ENCODE peak calls at places on chromosomes 13 and 19, in five cellular contexts. Y is endodermal cell; W is NCI-H187; K is stimulated activated CD4-positive, alpha-beta T cell treated with anti-CD3 and anti-CD28 coated beads, Interleukin-12 subunit alpha, Interleukin-12 subunit beta, amount 100 ng/mL, for 4 hours; M is CD8-positive, alpha-beta T cell. J is an unnamed sample.

GRCh38 chr19:13055213-13056051 is 47.2 kb downstream of the LYL1 start:
- DNase-seq in Y (peak; percentile 80), W (no peak), K (no peak), M (no peak), J (peak; percentile 88)

GRCh38 chr19:47018923-47019322 is 714 bp upstream of the NPAS1 start:
- DNase-seq in Y (no peak), W (no peak), K (no peak), M (no peak), J (no peak)

GRCh38 chr13:89457977-89458376 is 1786.8 kb downstream of the SLITRK5 start:
- DNase-seq in Y (no peak), W (no peak), K (no peak), M (no peak), J (no peak)

GRCh38 chr13:30032263-30032662 is 181.8 kb upstream of the UBL3 start:
- DNase-seq in Y (peak; percentile 9), W (no peak), K (no peak), M (no peak), J (no peak)

GRCh38 chr13:113792236-113792770 is 33.3 kb downstream of the TMEM255B start:
- DNase-seq in Y (peak; percentile 22), W (no peak), K (no peak), M (no peak), J (no peak)

GRCh38 chr13:29540334-29540733 is 55.2 kb downstream of the SLC7A1 start:
- DNase-seq in Y (no peak), W (no peak), K (no peak), M (no peak), J (no peak)

GRCh38 chr13:112722433-112723250 is 32.8 kb downstream of the ATP11A start:
- DNase-seq in Y (peak; percentile 77), W (no peak), K (no peak), M (no peak), J (peak; percentile 75)

GRCh38 chr19:41233748-41234240 is 14.8 kb downstream of the AXL start:
- DNase-seq in Y (no peak), W (no peak), K (no peak), M (no peak), J (no peak)

GRCh38 chr13:86856996-86857395 is 814.2 kb upstream of the SLITRK5 start:
- DNase-seq in Y (no peak), W (no peak), K (no peak), M (no peak), J (peak; percentile 69)

GRCh38 chr19:49672131-49672919 is 4.7 kb upstream of the PRMT1 start:
- DNase-seq in Y (peak; percentile 96), W (no peak), K (peak; percentile 71), M (peak; percentile 55), J (peak; percentile 94)

GRCh38 chr19:53172892-53173291 is 14.0 kb upstream of the ZNF347 start:
- DNase-seq in Y (no peak), W (no peak), K (no peak), M (no peak), J (no peak)

GRCh38 chr19:6587093-6587820 is 3.7 kb downstream of the CD70 start:
- DNase-seq in Y (peak; percentile 73), W (no peak), K (no peak), M (no peak), J (peak; percentile 66)

GRCh38 chr19:639251-640155 is at the start of gene FGF22:
- DNase-seq in Y (peak; percentile 98), W (peak; percentile 87), K (peak; percentile 96), M (peak; percentile 91), J (peak; percentile 63)

GRCh38 chr19:56750658-56751057 is 79.1 kb upstream of the ZNF835 start:
- DNase-seq in Y (no peak), W (no peak), K (no peak), M (no peak), J (no peak)

GRCh38 chr13:75825599-75825998 is 189.5 kb downstream of the LMO7 start:
- DNase-seq in Y (no peak), W (no peak), K (no peak), M (no peak), J (no peak)

GRCh38 chr13:39035204-39035603 is 2.7 kb downstream of the PROSER1 start:
- DNase-seq in Y (peak; percentile 55), W (no peak), K (no peak), M (no peak), J (peak; percentile 33)

GRCh38 chr19:1104452-1105216 is 840 bp downstream of the GPX4 start:
- DNase-seq in Y (peak; percentile 92), W (no peak), K (peak; percentile 66), M (no peak), J (peak; percentile 73)

GRCh38 chr19:1450735-1451669 is 1.1 kb downstream of the APC2 start:
- DNase-seq in Y (no peak), W (no peak), K (no peak), M (no peak), J (no peak)

GRCh38 chr13:97133955-97134354 is 88.2 kb upstream of the MBNL2 start:
- DNase-seq in Y (no peak), W (peak; percentile 71), K (no peak), M (no peak), J (no peak)

GRCh38 chr19:50349277-50350057 is 16.0 kb downstream of the NAPSA start:
- DNase-seq in Y (no peak), W (no peak), K (no peak), M (no peak), J (no peak)

GRCh38 chr19:38617764-38618589 is at the start of gene MAP4K1:
- DNase-seq in Y (peak; percentile 69), W (no peak), K (peak; percentile 63), M (peak; percentile 36), J (peak; percentile 28)

GRCh38 chr13:109408596-109409382 is 377.6 kb downstream of the IRS2 start:
- DNase-seq in Y (no peak), W (no peak), K (no peak), M (no peak), J (no peak)

GRCh38 chr13:45331981-45332830 is 8.8 kb downstream of the TPT1 start:
- DNase-seq in Y (no peak), W (no peak), K (no peak), M (no peak), J (peak; percentile 59)

GRCh38 chr19:12617646-12618045 is 6.9 kb downstream of the ZNF791 start:
- DNase-seq in Y (no peak), W (no peak), K (no peak), M (no peak), J (no peak)